ENCODE peak calls at places on chromosomes 12 and 14, in four cellular contexts. H is A549; A is naive thymus-derived CD4-positive, alpha-beta T cell; N is ovary. T is an unnamed sample.

GRCh38 chr12:108640802-108641445 is 7.2 kb upstream of the SELPLG start:
- DNase-seq in A (no peak), H (no peak), N (peak; percentile 41), T (no peak)

GRCh38 chr14:97412933-97413574 is 615.9 kb downstream of the VRK1 start:
- DNase-seq in A (no peak), H (no peak), N (no peak), T (no peak)

GRCh38 chr14:99681832-99682148 is 2.3 kb upstream of the CYP46A1 start:
- DNase-seq in H (no peak), A (no peak), N (no peak), T (no peak)

GRCh38 chr12:108653082-108653516 is 19.4 kb upstream of the SELPLG start:
- DNase-seq in N (no peak), A (no peak), H (no peak), T (no peak)

GRCh38 chr12:120762093-120762492 is 36.5 kb downstream of the ACADS start:
- DNase-seq in N (no peak), A (no peak), H (no peak), T (no peak)

GRCh38 chr14:34051966-34052657 is 101.2 kb upstream of the EGLN3 start:
- DNase-seq in A (no peak), N (no peak), H (peak; percentile 89), T (peak; percentile 24)

GRCh38 chr14:64761441-64762043 is 57.3 kb downstream of the PLEKHG3 start:
- DNase-seq in H (no peak), A (no peak), N (peak; percentile 54), T (peak; percentile 44)

GRCh38 chr12:52056801-52057613 is 5.8 kb downstream of the NR4A1 start:
- DNase-seq in A (no peak), N (peak; percentile 46), H (peak; percentile 64), T (no peak)

GRCh38 chr14:40365305-40365704 is 933.1 kb upstream of the FBXO33 start:
- DNase-seq in N (no peak), H (no peak), A (no peak), T (no peak)

GRCh38 chr12:15979096-15980091 is 68.3 kb downstream of the DERA start:
- DNase-seq in H (peak; percentile 32), N (no peak), A (no peak), T (no peak)

GRCh38 chr12:68375701-68376469 is 43.7 kb upstream of the MDM1 start:
- DNase-seq in H (no peak), A (no peak), N (no peak), T (no peak)

GRCh38 chr14:35883677-35884293 is 57.6 kb downstream of the BRMS1L start:
- DNase-seq in N (no peak), A (peak; percentile 32), H (peak; percentile 43), T (no peak)

GRCh38 chr14:55773984-55774581 is 194.1 kb downstream of the KTN1 start:
- DNase-seq in A (no peak), H (no peak), N (no peak), T (no peak)

DNA sequence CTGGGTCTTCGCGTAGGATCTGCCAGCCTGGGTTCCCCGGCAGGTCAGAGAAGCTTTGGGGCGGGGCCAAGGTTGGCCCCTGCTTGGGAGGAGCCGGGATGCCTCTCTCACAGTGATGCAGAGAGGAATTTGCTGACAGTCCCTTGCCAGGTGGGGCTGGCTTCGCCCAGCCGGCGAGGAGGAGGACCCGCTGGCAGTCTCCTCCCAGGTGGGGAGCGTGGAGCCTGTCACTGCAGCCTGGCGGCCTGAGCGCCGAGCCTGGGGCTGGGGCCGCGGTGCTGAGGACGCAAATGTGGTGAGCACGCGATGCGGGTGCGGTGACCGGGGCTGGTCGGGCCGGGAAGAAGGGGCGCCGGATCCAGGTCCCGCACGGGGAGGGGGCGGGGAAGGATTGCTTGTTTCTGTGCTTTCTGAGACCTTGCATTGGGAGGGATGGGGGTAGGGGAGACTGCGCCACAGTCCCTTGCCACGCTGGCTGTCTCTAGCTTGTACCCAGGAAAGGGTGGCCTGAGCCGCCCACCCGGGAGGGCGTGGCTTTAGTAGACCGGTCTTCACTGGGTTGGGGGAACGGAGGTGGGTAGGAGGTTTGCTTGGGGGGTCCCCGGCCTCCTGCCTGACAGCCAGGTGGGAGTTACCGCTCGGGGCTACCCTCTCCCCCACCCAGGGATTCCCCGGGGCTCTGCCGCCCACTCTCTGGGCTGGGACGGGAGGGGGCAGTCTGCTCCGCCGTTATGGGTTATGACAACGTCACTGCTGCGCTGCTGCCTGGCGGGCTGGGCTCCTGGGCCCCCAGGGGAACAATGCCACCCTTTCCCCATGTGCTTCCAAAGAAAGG is at the start of gene TMEM63C:
- DNase-seq in H (peak; percentile 88), A (peak; percentile 37), N (no peak), T (no peak)
- H3K4me3 ChIP-seq in H (peak within 1 kb of the TSS; percentile 66), A (peak within 1 kb of the TSS; percentile 56), N (peak within 1 kb of the TSS; percentile 7), T (peak within 1 kb of the TSS; percentile 46)

GRCh38 chr12:127883013-127883412 is 384.0 kb upstream of the TMEM132C start:
- DNase-seq in A (no peak), H (no peak), N (no peak), T (no peak)
- H3K27ac ChIP-seq in A (no peak overlapping the region), H (no peak overlapping the region), N (no peak overlapping the region), T (no peak overlapping the region)

GRCh38 chr12:11793896-11794295 is 144.4 kb downstream of the ETV6 start:
- DNase-seq in N (no peak), A (no peak), H (no peak), T (no peak)

GRCh38 chr12:11795192-11795909 is 145.9 kb downstream of the ETV6 start:
- DNase-seq in A (no peak), H (no peak), N (no peak), T (no peak)

GRCh38 chr12:11795910-11796459 is 146.5 kb downstream of the ETV6 start:
- DNase-seq in H (peak; percentile 49), A (no peak), N (no peak), T (no peak)

GRCh38 chr12:11794751-11795150 is 145.3 kb downstream of the ETV6 start:
- DNase-seq in N (no peak), H (no peak), A (no peak), T (no peak)

GRCh38 chr12:11794311-11794710 is 144.8 kb downstream of the ETV6 start:
- DNase-seq in A (no peak), H (no peak), N (no peak), T (peak; percentile 68)
- H3K4me3 ChIP-seq in A (no peak overlapping the region), H (no peak overlapping the region), N (no peak overlapping the region), T (peak overlapping the region; percentile 53)

GRCh38 chr12:62044450-62044849 is 215.8 kb upstream of the USP15 start:
- DNase-seq in H (no peak), N (no peak), A (no peak), T (no peak)
- H3K27ac ChIP-seq in H (no peak overlapping the region), N (no peak overlapping the region), A (no peak overlapping the region), T (no peak overlapping the region)

T was measured in psoas muscle.